ENCODE peak calls at places on chromosome 6, in seven cellular contexts. One of them, this sample, is unnamed.

GRCh38 chr6:152575621-152576150 is 61.5 kb downstream of the SYNE1 start:
- DNase-seq in Caco-2: no peak
- DNase-seq in keratinocyte: peak; percentile 33
- DNase-seq in RCC 7860: no peak
- DNase-seq in lower leg skin: peak; percentile 64
- DNase-seq in T-helper 1 cell: no peak
- DNase-seq in left colon: no peak
- DNase-seq in this sample: no peak

GRCh38 chr6:106488494-106489369 is 128.2 kb downstream of the CRYBG1 start:
- DNase-seq in Caco-2: no peak
- DNase-seq in keratinocyte: no peak
- DNase-seq in RCC 7860: peak; percentile 69
- DNase-seq in lower leg skin: no peak
- DNase-seq in T-helper 1 cell: no peak
- DNase-seq in left colon: no peak
- DNase-seq in this sample: no peak

GRCh38 chr6:32973934-32974333 is 5.5 kb downstream of the BRD2 start:
- DNase-seq in Caco-2: no peak
- DNase-seq in keratinocyte: no peak
- DNase-seq in RCC 7860: no peak
- DNase-seq in lower leg skin: no peak
- DNase-seq in T-helper 1 cell: peak; percentile 26
- DNase-seq in left colon: no peak
- DNase-seq in this sample: no peak

GRCh38 chr6:122869437-122870024 is 80.5 kb downstream of the SMPDL3A start:
- DNase-seq in Caco-2: peak; percentile 50
- DNase-seq in keratinocyte: peak; percentile 2
- DNase-seq in RCC 7860: peak; percentile 15
- DNase-seq in lower leg skin: no peak
- DNase-seq in T-helper 1 cell: no peak
- DNase-seq in left colon: peak; percentile 7
- DNase-seq in this sample: no peak

GRCh38 chr6:163872335-163872734 is 457.8 kb downstream of the QKI start:
- DNase-seq in Caco-2: no peak
- DNase-seq in keratinocyte: no peak
- DNase-seq in RCC 7860: no peak
- DNase-seq in lower leg skin: no peak
- DNase-seq in T-helper 1 cell: no peak
- DNase-seq in left colon: no peak
- DNase-seq in this sample: no peak

GRCh38 chr6:21595951-21596378 is 2.4 kb downstream of the SOX4 start:
- DNase-seq in Caco-2: peak; percentile 26
- DNase-seq in keratinocyte: no peak
- DNase-seq in RCC 7860: no peak
- DNase-seq in lower leg skin: no peak
- DNase-seq in T-helper 1 cell: no peak
- DNase-seq in left colon: peak; percentile 45
- DNase-seq in this sample: no peak

GRCh38 chr6:35140991-35141720 is at the start of gene TCP11:
- DNase-seq in Caco-2: no peak
- DNase-seq in keratinocyte: no peak
- DNase-seq in RCC 7860: no peak
- DNase-seq in lower leg skin: no peak
- DNase-seq in T-helper 1 cell: no peak
- DNase-seq in left colon: peak; percentile 65
- DNase-seq in this sample: no peak

GRCh38 chr6:151012321-151013294 is 147.1 kb downstream of the MTHFD1L start:
- DNase-seq in Caco-2: no peak
- DNase-seq in keratinocyte: no peak
- DNase-seq in RCC 7860: no peak
- DNase-seq in lower leg skin: no peak
- DNase-seq in T-helper 1 cell: no peak
- DNase-seq in left colon: no peak
- DNase-seq in this sample: no peak

GRCh38 chr6:113447088-113447831 is 409.9 kb upstream of the MARCKS start:
- DNase-seq in Caco-2: no peak
- DNase-seq in keratinocyte: peak; percentile 73
- DNase-seq in RCC 7860: peak; percentile 74
- DNase-seq in lower leg skin: peak; percentile 67
- DNase-seq in T-helper 1 cell: no peak
- DNase-seq in left colon: no peak
- DNase-seq in this sample: no peak

GRCh38 chr6:41515995-41516394 is 30.2 kb upstream of the FOXP4 start:
- DNase-seq in Caco-2: no peak
- DNase-seq in keratinocyte: no peak
- DNase-seq in RCC 7860: no peak
- DNase-seq in lower leg skin: no peak
- DNase-seq in T-helper 1 cell: no peak
- DNase-seq in left colon: no peak
- DNase-seq in this sample: no peak

GRCh38 chr6:79468587-79468986 is 68.6 kb downstream of the LCA5 start:
- DNase-seq in Caco-2: no peak
- DNase-seq in keratinocyte: no peak
- DNase-seq in RCC 7860: no peak
- DNase-seq in lower leg skin: no peak
- DNase-seq in T-helper 1 cell: no peak
- DNase-seq in left colon: no peak
- DNase-seq in this sample: no peak

GRCh38 chr6:138815797-138816528 is 20.1 kb downstream of the ECT2L start:
- DNase-seq in Caco-2: peak; percentile 45
- DNase-seq in keratinocyte: no peak
- DNase-seq in RCC 7860: peak; percentile 68
- DNase-seq in lower leg skin: no peak
- DNase-seq in T-helper 1 cell: no peak
- DNase-seq in left colon: no peak
- DNase-seq in this sample: no peak

GRCh38 chr6:27592107-27592480 is 119.2 kb upstream of the ZNF184 start:
- DNase-seq in Caco-2: no peak
- DNase-seq in keratinocyte: no peak
- DNase-seq in RCC 7860: no peak
- DNase-seq in lower leg skin: no peak
- DNase-seq in T-helper 1 cell: no peak
- DNase-seq in left colon: no peak
- DNase-seq in this sample: no peak

GRCh38 chr6:15793288-15793687 is 130.5 kb upstream of the DTNBP1 start:
- DNase-seq in Caco-2: peak; percentile 52
- DNase-seq in keratinocyte: peak; percentile 15
- DNase-seq in RCC 7860: peak; percentile 33
- DNase-seq in lower leg skin: no peak
- DNase-seq in T-helper 1 cell: no peak
- DNase-seq in left colon: no peak
- DNase-seq in this sample: no peak

GRCh38 chr6:166050559-166050958 is 117.1 kb downstream of the TBXT start:
- DNase-seq in Caco-2: no peak
- DNase-seq in keratinocyte: no peak
- DNase-seq in RCC 7860: no peak
- DNase-seq in lower leg skin: no peak
- DNase-seq in T-helper 1 cell: no peak
- DNase-seq in left colon: no peak
- DNase-seq in this sample: no peak

GRCh38 chr6:84357631-84358030 is 130.2 kb upstream of the CEP162 start:
- DNase-seq in Caco-2: no peak
- DNase-seq in keratinocyte: no peak
- DNase-seq in RCC 7860: no peak
- DNase-seq in lower leg skin: no peak
- DNase-seq in T-helper 1 cell: no peak
- DNase-seq in left colon: no peak
- DNase-seq in this sample: no peak

GRCh38 chr6:281469-282103 is 10.7 kb upstream of the DUSP22 start:
- DNase-seq in Caco-2: no peak
- DNase-seq in keratinocyte: no peak
- DNase-seq in RCC 7860: no peak
- DNase-seq in lower leg skin: no peak
- DNase-seq in T-helper 1 cell: no peak
- DNase-seq in left colon: no peak
- DNase-seq in this sample: peak; percentile 74

GRCh38 chr6:38445912-38446311 is 193.8 kb downstream of the BTBD9 start:
- DNase-seq in Caco-2: no peak
- DNase-seq in keratinocyte: no peak
- DNase-seq in RCC 7860: no peak
- DNase-seq in lower leg skin: no peak
- DNase-seq in T-helper 1 cell: no peak
- DNase-seq in left colon: no peak
- DNase-seq in this sample: no peak

GRCh38 chr6:138001750-138002349 is 105.4 kb downstream of the PERP start:
- DNase-seq in Caco-2: peak; percentile 69
- DNase-seq in keratinocyte: no peak
- DNase-seq in RCC 7860: peak; percentile 25
- DNase-seq in lower leg skin: peak; percentile 66
- DNase-seq in T-helper 1 cell: peak; percentile 32
- DNase-seq in left colon: peak; percentile 77
- DNase-seq in this sample: no peak

GRCh38 chr6:40312213-40313015 is 274.8 kb downstream of the LRFN2 start:
- DNase-seq in Caco-2: no peak
- DNase-seq in keratinocyte: no peak
- DNase-seq in RCC 7860: no peak
- DNase-seq in lower leg skin: no peak
- DNase-seq in T-helper 1 cell: no peak
- DNase-seq in left colon: no peak
- DNase-seq in this sample: no peak

GRCh38 chr6:43878823-43879495 is 108.9 kb downstream of the VEGFA start:
- DNase-seq in Caco-2: no peak
- DNase-seq in keratinocyte: no peak
- DNase-seq in RCC 7860: no peak
- DNase-seq in lower leg skin: no peak
- DNase-seq in T-helper 1 cell: no peak
- DNase-seq in left colon: peak; percentile 39
- DNase-seq in this sample: no peak

GRCh38 chr6:33869826-33870423 is 66.1 kb upstream of the MLN start:
- DNase-seq in Caco-2: no peak
- DNase-seq in keratinocyte: no peak
- DNase-seq in RCC 7860: no peak
- DNase-seq in lower leg skin: no peak
- DNase-seq in T-helper 1 cell: no peak
- DNase-seq in left colon: no peak
- DNase-seq in this sample: no peak

GRCh38 chr6:112831022-112831421 is 483.9 kb downstream of the RFPL4B start:
- DNase-seq in Caco-2: no peak
- DNase-seq in keratinocyte: no peak
- DNase-seq in RCC 7860: no peak
- DNase-seq in lower leg skin: no peak
- DNase-seq in T-helper 1 cell: no peak
- DNase-seq in left colon: no peak
- DNase-seq in this sample: no peak

GRCh38 chr6:65116326-65116725 is 590.7 kb downstream of the EYS start:
- DNase-seq in Caco-2: no peak
- DNase-seq in keratinocyte: no peak
- DNase-seq in RCC 7860: no peak
- DNase-seq in lower leg skin: no peak
- DNase-seq in T-helper 1 cell: no peak
- DNase-seq in left colon: no peak
- DNase-seq in this sample: no peak

GRCh38 chr6:111842271-111842822 is 30.9 kb downstream of the FYN start:
- DNase-seq in Caco-2: no peak
- DNase-seq in keratinocyte: no peak
- DNase-seq in RCC 7860: no peak
- DNase-seq in lower leg skin: no peak
- DNase-seq in T-helper 1 cell: no peak
- DNase-seq in left colon: no peak
- DNase-seq in this sample: no peak

GRCh38 chr6:44243345-44243744 is 3.6 kb upstream of the HSP90AB1 start:
- DNase-seq in Caco-2: no peak
- DNase-seq in keratinocyte: no peak
- DNase-seq in RCC 7860: no peak
- DNase-seq in lower leg skin: no peak
- DNase-seq in T-helper 1 cell: no peak
- DNase-seq in left colon: no peak
- DNase-seq in this sample: no peak

GRCh38 chr6:5337573-5337972 is 76.3 kb downstream of the FARS2 start:
- DNase-seq in Caco-2: no peak
- DNase-seq in keratinocyte: no peak
- DNase-seq in RCC 7860: no peak
- DNase-seq in lower leg skin: no peak
- DNase-seq in T-helper 1 cell: no peak
- DNase-seq in left colon: no peak
- DNase-seq in this sample: no peak

GRCh38 chr6:21626756-21627155 is 33.2 kb downstream of the SOX4 start:
- DNase-seq in Caco-2: no peak
- DNase-seq in keratinocyte: no peak
- DNase-seq in RCC 7860: no peak
- DNase-seq in lower leg skin: no peak
- DNase-seq in T-helper 1 cell: no peak
- DNase-seq in left colon: no peak
- DNase-seq in this sample: no peak

GRCh38 chr6:170208651-170209353 is 82.1 kb downstream of the DLL1 start:
- DNase-seq in Caco-2: no peak
- DNase-seq in keratinocyte: no peak
- DNase-seq in RCC 7860: no peak
- DNase-seq in lower leg skin: peak; percentile 6
- DNase-seq in T-helper 1 cell: no peak
- DNase-seq in left colon: no peak
- DNase-seq in this sample: peak; percentile 69

GRCh38 chr6:36386495-36387439 is 702 bp downstream of the ETV7 start:
- DNase-seq in Caco-2: peak; percentile 28
- DNase-seq in keratinocyte: no peak
- DNase-seq in RCC 7860: peak; percentile 54
- DNase-seq in lower leg skin: no peak
- DNase-seq in T-helper 1 cell: no peak
- DNase-seq in left colon: peak; percentile 42
- DNase-seq in this sample: peak; percentile 82

GRCh38 chr6:122730334-122730733 is 49.2 kb upstream of the FABP7 start:
- DNase-seq in Caco-2: no peak
- DNase-seq in keratinocyte: no peak
- DNase-seq in RCC 7860: no peak
- DNase-seq in lower leg skin: no peak
- DNase-seq in T-helper 1 cell: no peak
- DNase-seq in left colon: no peak
- DNase-seq in this sample: no peak

GRCh38 chr6:144350176-144350575 is 65.0 kb downstream of the UTRN start:
- DNase-seq in Caco-2: no peak
- DNase-seq in keratinocyte: no peak
- DNase-seq in RCC 7860: no peak
- DNase-seq in lower leg skin: no peak
- DNase-seq in T-helper 1 cell: no peak
- DNase-seq in left colon: no peak
- DNase-seq in this sample: no peak

GRCh38 chr6:133854633-133855598 is 34.0 kb upstream of the TCF21 start:
- DNase-seq in Caco-2: peak; percentile 61
- DNase-seq in keratinocyte: no peak
- DNase-seq in RCC 7860: no peak
- DNase-seq in lower leg skin: no peak
- DNase-seq in T-helper 1 cell: no peak
- DNase-seq in left colon: no peak
- DNase-seq in this sample: no peak

GRCh38 chr6:167103041-167103816 is 19.7 kb upstream of the CCR6 start:
- DNase-seq in Caco-2: no peak
- DNase-seq in keratinocyte: no peak
- DNase-seq in RCC 7860: no peak
- DNase-seq in lower leg skin: no peak
- DNase-seq in T-helper 1 cell: no peak
- DNase-seq in left colon: no peak
- DNase-seq in this sample: no peak